ENCODE peak calls at places on chromosomes 3 and 15, in five cellular contexts. One of them, this sample, is unnamed.
A peak's percentile ranks its signal among the peaks of the same experiment; 100 is the strongest.

GRCh38 chr3:151183253-151183652 is 19.8 kb downstream of the GPR171 start:
- DNase-seq in prostate gland: no peak
- DNase-seq in IMR-90: no peak
- DNase-seq in fibroblast of mammary gland: no peak
- DNase-seq in NB4: no peak
- DNase-seq in this sample: no peak

GRCh38 chr3:171178714-171179113 is 152.2 kb upstream of the SLC2A2 start:
- DNase-seq in prostate gland: no peak
- DNase-seq in IMR-90: no peak
- DNase-seq in fibroblast of mammary gland: peak; percentile 16
- DNase-seq in NB4: peak; percentile 64
- DNase-seq in this sample: no peak

GRCh38 chr3:30941342-30941741 is 46.9 kb upstream of the GADL1 start:
- DNase-seq in prostate gland: no peak
- DNase-seq in IMR-90: no peak
- DNase-seq in fibroblast of mammary gland: no peak
- DNase-seq in NB4: peak; percentile 83
- DNase-seq in this sample: no peak

GRCh38 chr15:80317389-80318169 is 65.6 kb upstream of the CTXND1 start:
- DNase-seq in prostate gland: no peak
- DNase-seq in IMR-90: peak; percentile 98
- DNase-seq in fibroblast of mammary gland: peak; percentile 100
- DNase-seq in NB4: peak; percentile 72
- DNase-seq in this sample: peak; percentile 93

GRCh38 chr3:127157181-127157828 is 35.6 kb upstream of the PRR23E start:
- DNase-seq in prostate gland: no peak
- DNase-seq in IMR-90: no peak
- DNase-seq in fibroblast of mammary gland: no peak
- DNase-seq in NB4: no peak
- DNase-seq in this sample: no peak

GRCh38 chr3:184005981-184006507 is 11.6 kb downstream of the ABCC5 start:
- DNase-seq in prostate gland: peak; percentile 93
- DNase-seq in IMR-90: peak; percentile 37
- DNase-seq in fibroblast of mammary gland: peak; percentile 34
- DNase-seq in NB4: peak; percentile 11
- DNase-seq in this sample: no peak

GRCh38 chr3:141498592-141499223 is 11.9 kb downstream of the RASA2 start:
- DNase-seq in prostate gland: no peak
- DNase-seq in IMR-90: no peak
- DNase-seq in fibroblast of mammary gland: no peak
- DNase-seq in NB4: peak; percentile 97
- DNase-seq in this sample: no peak

GRCh38 chr3:127792664-127793292 is 29.5 kb downstream of the MGLL start:
- DNase-seq in prostate gland: no peak
- DNase-seq in IMR-90: peak; percentile 98
- DNase-seq in fibroblast of mammary gland: peak; percentile 99
- DNase-seq in NB4: no peak
- DNase-seq in this sample: peak; percentile 99

GRCh38 chr3:51382076-51382745 is 2.9 kb upstream of the MANF start:
- DNase-seq in prostate gland: no peak
- DNase-seq in IMR-90: no peak
- DNase-seq in fibroblast of mammary gland: no peak
- DNase-seq in NB4: no peak
- DNase-seq in this sample: no peak

GRCh38 chr3:186095584-186096061 is 13.3 kb downstream of the ETV5 start:
- DNase-seq in prostate gland: no peak
- DNase-seq in IMR-90: no peak
- DNase-seq in fibroblast of mammary gland: no peak
- DNase-seq in NB4: peak; percentile 14
- DNase-seq in this sample: no peak

GRCh38 chr3:57654214-57654613 is 38.7 kb downstream of the DENND6A start:
- DNase-seq in prostate gland: no peak
- DNase-seq in IMR-90: no peak
- DNase-seq in fibroblast of mammary gland: no peak
- DNase-seq in NB4: no peak
- DNase-seq in this sample: no peak

GRCh38 chr3:41701196-41701698 is 260.7 kb downstream of the ULK4 start:
- DNase-seq in prostate gland: no peak
- DNase-seq in IMR-90: no peak
- DNase-seq in fibroblast of mammary gland: peak; percentile 52
- DNase-seq in NB4: no peak
- DNase-seq in this sample: no peak

GRCh38 chr3:115825046-115825445 is 201.7 kb downstream of the GAP43 start:
- DNase-seq in prostate gland: no peak
- DNase-seq in IMR-90: peak; percentile 80
- DNase-seq in fibroblast of mammary gland: peak; percentile 12
- DNase-seq in NB4: no peak
- DNase-seq in this sample: peak; percentile 30

GRCh38 chr3:16723994-16724393 is 118.8 kb upstream of the DAZL start:
- DNase-seq in prostate gland: no peak
- DNase-seq in IMR-90: peak; percentile 11
- DNase-seq in fibroblast of mammary gland: peak; percentile 60
- DNase-seq in NB4: no peak
- DNase-seq in this sample: no peak

GRCh38 chr15:57436961-57437360 is 60.7 kb downstream of the CGNL1 start:
- DNase-seq in prostate gland: no peak
- DNase-seq in IMR-90: no peak
- DNase-seq in fibroblast of mammary gland: no peak
- DNase-seq in NB4: no peak
- DNase-seq in this sample: no peak

GRCh38 chr3:51709004-51709420 is 2.1 kb downstream of the GRM2 start:
- DNase-seq in prostate gland: no peak
- DNase-seq in IMR-90: no peak
- DNase-seq in fibroblast of mammary gland: no peak
- DNase-seq in NB4: no peak
- DNase-seq in this sample: no peak

GRCh38 chr15:99504823-99505551 is 60.8 kb upstream of the MEF2A start:
- DNase-seq in prostate gland: peak; percentile 0
- DNase-seq in IMR-90: peak; percentile 38
- DNase-seq in fibroblast of mammary gland: peak; percentile 18
- DNase-seq in NB4: peak; percentile 63
- DNase-seq in this sample: peak; percentile 59

GRCh38 chr15:70200511-70200991 is 102.8 kb upstream of the TLE3 start:
- DNase-seq in prostate gland: no peak
- DNase-seq in IMR-90: no peak
- DNase-seq in fibroblast of mammary gland: no peak
- DNase-seq in NB4: peak; percentile 55
- DNase-seq in this sample: no peak

GRCh38 chr3:188294823-188295487 is 141.0 kb downstream of the LPP start:
- DNase-seq in prostate gland: peak; percentile 27
- DNase-seq in IMR-90: peak; percentile 96
- DNase-seq in fibroblast of mammary gland: peak; percentile 96
- DNase-seq in NB4: no peak
- DNase-seq in this sample: peak; percentile 93

GRCh38 chr15:92061511-92062200 is 208.1 kb downstream of the SLCO3A1 start:
- DNase-seq in prostate gland: no peak
- DNase-seq in IMR-90: no peak
- DNase-seq in fibroblast of mammary gland: no peak
- DNase-seq in NB4: no peak
- DNase-seq in this sample: no peak

GRCh38 chr15:51620647-51621046 is 1.9 kb downstream of the DMXL2 start:
- DNase-seq in prostate gland: no peak
- DNase-seq in IMR-90: no peak
- DNase-seq in fibroblast of mammary gland: no peak
- DNase-seq in NB4: peak; percentile 58
- DNase-seq in this sample: no peak

GRCh38 chr3:355622-356021 is 159.1 kb downstream of the CHL1 start:
- DNase-seq in prostate gland: peak; percentile 27
- DNase-seq in IMR-90: peak; percentile 89
- DNase-seq in fibroblast of mammary gland: peak; percentile 78
- DNase-seq in NB4: no peak
- DNase-seq in this sample: no peak

GRCh38 chr15:95162967-95163531 is 931.7 kb downstream of the MCTP2 start:
- DNase-seq in prostate gland: no peak
- DNase-seq in IMR-90: peak; percentile 91
- DNase-seq in fibroblast of mammary gland: peak; percentile 94
- DNase-seq in NB4: no peak
- DNase-seq in this sample: peak; percentile 94

GRCh38 chr3:157063926-157064325 is 96.0 kb downstream of the CCNL1 start:
- DNase-seq in prostate gland: no peak
- DNase-seq in IMR-90: peak; percentile 43
- DNase-seq in fibroblast of mammary gland: no peak
- DNase-seq in NB4: no peak
- DNase-seq in this sample: no peak

GRCh38 chr15:41836072-41836471 is 2.6 kb upstream of the PLA2G4B start:
- DNase-seq in prostate gland: no peak
- DNase-seq in IMR-90: peak; percentile 12
- DNase-seq in fibroblast of mammary gland: no peak
- DNase-seq in NB4: peak; percentile 32
- DNase-seq in this sample: no peak

GRCh38 chr3:116444819-116445290 is 432 bp downstream of the LSAMP start:
- DNase-seq in prostate gland: no peak
- DNase-seq in IMR-90: no peak
- DNase-seq in fibroblast of mammary gland: no peak
- DNase-seq in NB4: no peak
- DNase-seq in this sample: peak; percentile 54

GRCh38 chr3:112634786-112635541 is 6.0 kb downstream of the CCDC80 start:
- DNase-seq in prostate gland: no peak
- DNase-seq in IMR-90: peak; percentile 33
- DNase-seq in fibroblast of mammary gland: peak; percentile 43
- DNase-seq in NB4: no peak
- DNase-seq in this sample: no peak

GRCh38 chr3:112633757-112634156 is 7.2 kb downstream of the CCDC80 start:
- DNase-seq in prostate gland: no peak
- DNase-seq in IMR-90: no peak
- DNase-seq in fibroblast of mammary gland: peak; percentile 73
- DNase-seq in NB4: no peak
- DNase-seq in this sample: no peak

GRCh38 chr3:112633191-112633590 is 7.8 kb downstream of the CCDC80 start:
- DNase-seq in prostate gland: no peak
- DNase-seq in IMR-90: no peak
- DNase-seq in fibroblast of mammary gland: no peak
- DNase-seq in NB4: no peak
- DNase-seq in this sample: no peak

GRCh38 chr3:112637700-112638099 is 3.2 kb downstream of the CCDC80 start:
- DNase-seq in prostate gland: no peak
- DNase-seq in IMR-90: no peak
- DNase-seq in fibroblast of mammary gland: no peak
- DNase-seq in NB4: no peak
- DNase-seq in this sample: no peak

GRCh38 chr3:112635674-112636073 is 5.3 kb downstream of the CCDC80 start:
- DNase-seq in prostate gland: no peak
- DNase-seq in IMR-90: peak; percentile 97
- DNase-seq in fibroblast of mammary gland: peak; percentile 96
- DNase-seq in NB4: no peak
- DNase-seq in this sample: peak; percentile 84
- H3K4me3 ChIP-seq in prostate gland: no peak overlapping the region
- H3K4me3 ChIP-seq in IMR-90: peak overlapping the region; percentile 62
- H3K4me3 ChIP-seq in fibroblast of mammary gland: peak overlapping the region; percentile 86
- H3K4me3 ChIP-seq in NB4: no peak overlapping the region
- H3K4me3 ChIP-seq in this sample: peak overlapping the region; percentile 73

DNA sequence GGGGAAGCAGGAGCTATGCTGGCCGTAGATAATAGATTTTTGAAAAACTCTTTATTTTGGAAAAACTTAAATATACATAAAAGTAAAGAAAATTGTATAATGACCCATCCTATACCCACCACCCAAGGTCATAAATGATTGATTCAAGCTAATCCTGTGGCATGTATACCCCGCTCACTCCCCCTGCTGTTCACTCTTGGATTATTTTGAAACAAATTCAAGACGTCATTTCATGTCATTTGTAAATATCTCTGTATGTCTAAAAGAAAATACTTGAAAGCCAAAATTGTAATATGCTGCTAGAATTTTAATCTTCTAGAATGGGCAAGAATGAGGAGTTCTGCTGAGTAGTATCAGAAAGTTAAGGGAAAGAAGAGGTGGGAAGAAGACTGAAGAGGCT is 241.7 kb downstream of the FEZF2 start:
- DNase-seq in prostate gland: no peak
- DNase-seq in IMR-90: peak; percentile 11
- DNase-seq in fibroblast of mammary gland: peak; percentile 43
- DNase-seq in NB4: peak; percentile 16
- DNase-seq in this sample: peak; percentile 28
- TF ChIP-seq CTCF in prostate gland: no peak
- TF ChIP-seq CTCF in IMR-90: peak; percentile 38
- TF ChIP-seq CTCF in fibroblast of mammary gland: peak; percentile 59
- TF ChIP-seq CTCF in NB4: peak; percentile 28
- TF ChIP-seq CTCF in this sample: peak; percentile 35

GRCh38 chr3:13259831-13260230 is 160.3 kb downstream of the NUP210 start:
- DNase-seq in prostate gland: no peak
- DNase-seq in IMR-90: no peak
- DNase-seq in fibroblast of mammary gland: no peak
- DNase-seq in NB4: no peak
- DNase-seq in this sample: no peak
- H3K4me3 ChIP-seq in prostate gland: no peak overlapping the region
- H3K4me3 ChIP-seq in IMR-90: no peak overlapping the region
- H3K4me3 ChIP-seq in fibroblast of mammary gland: no peak overlapping the region
- H3K4me3 ChIP-seq in NB4: no peak overlapping the region
- H3K4me3 ChIP-seq in this sample: no peak overlapping the region

GRCh38 chr15:34126522-34126921 is 24.6 kb downstream of the PGBD4 start:
- DNase-seq in prostate gland: no peak
- DNase-seq in IMR-90: no peak
- DNase-seq in fibroblast of mammary gland: no peak
- DNase-seq in NB4: no peak
- DNase-seq in this sample: no peak

GRCh38 chr15:34122771-34123183 is 20.9 kb downstream of the PGBD4 start:
- DNase-seq in prostate gland: no peak
- DNase-seq in IMR-90: peak; percentile 97
- DNase-seq in fibroblast of mammary gland: peak; percentile 94
- DNase-seq in NB4: no peak
- DNase-seq in this sample: peak; percentile 91

GRCh38 chr15:34124656-34125055 is 22.8 kb downstream of the PGBD4 start:
- DNase-seq in prostate gland: no peak
- DNase-seq in IMR-90: no peak
- DNase-seq in fibroblast of mammary gland: no peak
- DNase-seq in NB4: no peak
- DNase-seq in this sample: no peak

GRCh38 chr15:34128898-34129297 is 27.0 kb downstream of the PGBD4 start:
- DNase-seq in prostate gland: no peak
- DNase-seq in IMR-90: no peak
- DNase-seq in fibroblast of mammary gland: no peak
- DNase-seq in NB4: no peak
- DNase-seq in this sample: no peak

GRCh38 chr15:34125945-34126344 is 24.1 kb downstream of the PGBD4 start:
- DNase-seq in prostate gland: no peak
- DNase-seq in IMR-90: no peak
- DNase-seq in fibroblast of mammary gland: no peak
- DNase-seq in NB4: no peak
- DNase-seq in this sample: no peak
- TF ChIP-seq CTCF in prostate gland: no peak
- TF ChIP-seq CTCF in IMR-90: no peak
- TF ChIP-seq CTCF in fibroblast of mammary gland: no peak
- TF ChIP-seq CTCF in NB4: no peak
- TF ChIP-seq CTCF in this sample: no peak